ENCODE peak calls at places on chromosomes 11 and 22, in eight cellular contexts. A is fibroblast of lung, V is mammary epithelial cell, N is neural progenitor cell, O is HCT116, H is IMR-90, C is MM.1S, W is colonic mucosa. J is an unnamed sample. For H3K36me3, the result is how much of the 10 kb centered on the place peaks cover.

GRCh38 chr22:38267086-38267485 is 5.7 kb downstream of the TMEM184B start:
- DNase-seq in A (no peak), V (no peak), N (no peak), O (no peak), H (peak), C (no peak), W (no peak), J (no peak)

GRCh38 chr22:30865656-30866055 is 102.9 kb downstream of the MORC2 start:
- DNase-seq in A (no peak), V (no peak), N (no peak), O (no peak), H (no peak), C (no peak), W (no peak), J (no peak)

GRCh38 chr11:115244758-115245157 is 259.5 kb downstream of the CADM1 start:
- DNase-seq in A (no peak), V (no peak), N (no peak), O (no peak), H (peak), C (no peak), W (no peak), J (no peak)

GRCh38 chr22:44819966-44820631 is 67.7 kb downstream of the ARHGAP8 start:
- DNase-seq in A (no peak), V (no peak), N (no peak), O (no peak), H (no peak), C (no peak), W (no peak), J (peak)

GRCh38 chr11:9090488-9091043 is 833 bp downstream of the SCUBE2 start:
- DNase-seq in A (no peak), V (no peak), N (peak), O (no peak), H (no peak), C (no peak), W (no peak), J (no peak)

GRCh38 chr22:40889116-40889515 is 27.2 kb upstream of the DNAJB7 start:
- DNase-seq in A (no peak), V (peak), N (no peak), O (no peak), H (no peak), C (no peak), W (no peak), J (no peak)

GRCh38 chr22:33347002-33347401 is 288.8 kb upstream of the SYN3 start:
- DNase-seq in A (no peak), V (no peak), N (no peak), O (no peak), H (no peak), C (no peak), W (no peak), J (no peak)

GRCh38 chr11:8694137-8694536 is 11.5 kb downstream of the RPL27A start:
- DNase-seq in A (no peak), V (no peak), N (no peak), O (no peak), H (no peak), C (no peak), W (no peak), J (peak)

GRCh38 chr22:18057568-18058209 is 20.1 kb upstream of the PEX26 start:
- DNase-seq in A (peak), V (peak), N (no peak), O (peak), H (peak), C (peak), W (peak), J (no peak)

GRCh38 chr22:33597274-33597985 is 322.8 kb downstream of the LARGE1 start:
- DNase-seq in A (no peak), V (peak), N (peak), O (no peak), H (no peak), C (no peak), W (no peak), J (no peak)

GRCh38 chr22:41310336-41310735 is 9.0 kb downstream of the ZC3H7B start:
- DNase-seq in A (no peak), V (no peak), N (no peak), O (no peak), H (no peak), C (no peak), W (no peak), J (no peak)

GRCh38 chr22:24590596-24591173 is 2.2 kb downstream of the LRRC75B start:
- DNase-seq in A (no peak), V (no peak), N (no peak), O (no peak), H (no peak), C (no peak), W (no peak), J (no peak)

GRCh38 chr22:24592846-24593809 is at the start of gene LRRC75B:
- DNase-seq in A (peak), V (peak), N (peak), O (peak), H (peak), C (peak), W (peak), J (peak)

GRCh38 chr22:24591286-24591830 is 1.5 kb downstream of the LRRC75B start:
- DNase-seq in A (no peak), V (no peak), N (no peak), O (no peak), H (no peak), C (no peak), W (no peak), J (no peak)

GRCh38 chr22:24593810-24594568 is 1.1 kb upstream of the LRRC75B start:
- DNase-seq in A (no peak), V (no peak), N (no peak), O (no peak), H (no peak), C (no peak), W (peak), J (peak)

DNA sequence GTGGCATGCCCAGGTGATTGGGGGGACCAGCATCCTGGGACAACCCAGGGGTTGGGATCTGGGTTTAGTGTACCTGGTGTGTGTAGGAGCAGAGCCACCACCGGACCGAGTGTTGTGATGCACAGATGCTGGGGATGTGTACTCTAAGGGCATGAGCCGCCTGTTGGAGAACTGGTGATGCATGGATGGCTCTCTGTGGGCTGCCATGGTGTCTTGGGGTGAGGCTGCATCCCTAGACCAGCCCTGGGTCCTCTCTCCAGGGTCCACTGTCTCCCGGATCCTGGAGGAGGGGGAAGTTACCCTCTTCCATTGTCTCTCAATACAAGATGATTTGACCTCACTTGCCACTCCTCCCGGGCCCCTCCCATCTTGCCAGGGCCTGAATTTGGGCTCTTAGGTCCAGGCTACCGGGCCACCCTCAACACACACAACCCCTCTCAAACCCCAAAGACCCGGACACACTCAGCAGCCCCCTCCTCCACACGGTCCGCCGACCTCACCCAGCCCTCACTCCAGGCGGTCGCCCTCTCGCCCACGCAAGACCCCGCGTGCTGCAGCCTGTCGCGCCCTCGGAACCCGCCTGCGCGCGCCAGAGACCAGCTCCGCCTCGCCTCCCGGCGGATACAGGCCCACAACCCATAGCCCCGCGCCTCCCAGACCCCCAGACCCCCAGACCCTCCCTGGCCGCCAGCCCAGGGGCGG is 578 bp downstream of the LRRC75B start:
- DNase-seq in A (peak), V (no peak), N (peak), O (no peak), H (no peak), C (no peak), W (no peak), J (peak)
- H3K9ac ChIP-seq in A (peak), V (peak), N (peak), O (peak), H (peak), C (no peak), W (peak), J (no peak)

DNA sequence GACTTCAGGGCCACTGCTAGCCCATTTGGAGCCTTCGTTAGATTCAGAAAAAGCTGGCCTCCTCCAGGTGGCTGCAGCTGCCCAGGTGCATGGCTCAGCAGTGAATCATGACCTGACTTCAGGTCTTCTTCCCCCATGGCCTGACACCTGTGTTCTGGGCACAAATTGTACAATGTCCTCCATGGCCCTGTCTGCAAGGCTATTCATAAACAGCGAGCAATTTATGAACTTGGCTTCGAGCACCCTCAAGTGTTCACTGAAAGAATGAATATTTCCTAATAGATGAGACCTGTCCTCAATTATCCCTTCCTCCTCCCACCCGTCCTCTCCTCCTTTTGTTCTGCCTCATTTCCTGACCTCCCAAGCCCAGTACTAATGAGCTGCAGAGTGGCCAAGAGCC is 12.2 kb upstream of the VPS37C start:
- DNase-seq in A (no peak), V (peak), N (no peak), O (no peak), H (peak), C (peak), W (no peak), J (no peak)
- H3K36me3 ChIP-seq in A (under half), V (under half), N (under half), O (under half), H (under half), C (under half), W (under half), J (under half)

GRCh38 chr11:11979487-11980117 is 28.8 kb downstream of the DKK3 start:
- DNase-seq in A (peak), V (no peak), N (no peak), O (no peak), H (peak), C (no peak), W (no peak), J (no peak)
- TF ChIP-seq CTCF in A (no peak), V (no peak), N (no peak), O (no peak), H (no peak), C (no peak), W (no peak), J (no peak)

GRCh38 chr11:68096962-68097361 is 24.2 kb downstream of the CHKA start:
- DNase-seq in A (no peak), V (no peak), N (no peak), O (no peak), H (no peak), C (no peak), W (no peak), J (no peak)

GRCh38 chr11:68093565-68093964 is 27.6 kb downstream of the CHKA start:
- DNase-seq in A (peak), V (no peak), N (no peak), O (no peak), H (no peak), C (no peak), W (no peak), J (no peak)

GRCh38 chr11:68099474-68100405 is 21.4 kb downstream of the CHKA start:
- DNase-seq in A (peak), V (no peak), N (no peak), O (no peak), H (no peak), C (no peak), W (peak), J (no peak)

GRCh38 chr11:68099057-68099456 is 22.1 kb downstream of the CHKA start:
- DNase-seq in A (no peak), V (no peak), N (no peak), O (no peak), H (no peak), C (no peak), W (no peak), J (no peak)
- H3K9ac ChIP-seq in A (no peak), V (no peak), N (no peak), O (no peak), H (no peak), C (no peak), W (no peak), J (no peak)

GRCh38 chr11:68542617-68543016 is 82.1 kb downstream of the PPP6R3 start:
- DNase-seq in A (peak), V (peak), N (no peak), O (no peak), H (peak), C (no peak), W (no peak), J (no peak)
- H3K36me3 ChIP-seq in A (under half), V (under half), N (under half), O (under half), H (under half), C (under half), W (under half), J (under half)

GRCh38 chr11:766106-766940 is 11.0 kb downstream of the GATD1 start:
- DNase-seq in A (no peak), V (no peak), N (no peak), O (no peak), H (no peak), C (no peak), W (no peak), J (no peak)

GRCh38 chr11:764322-765024 is 12.8 kb downstream of the GATD1 start:
- DNase-seq in A (no peak), V (no peak), N (no peak), O (no peak), H (no peak), C (no peak), W (no peak), J (peak)

GRCh38 chr11:763549-764321 is 13.6 kb downstream of the GATD1 start:
- DNase-seq in A (no peak), V (no peak), N (no peak), O (no peak), H (no peak), C (peak), W (no peak), J (peak)

GRCh38 chr11:765802-766091 is 11.5 kb downstream of the GATD1 start:
- DNase-seq in A (no peak), V (no peak), N (no peak), O (no peak), H (no peak), C (no peak), W (no peak), J (no peak)

DNA sequence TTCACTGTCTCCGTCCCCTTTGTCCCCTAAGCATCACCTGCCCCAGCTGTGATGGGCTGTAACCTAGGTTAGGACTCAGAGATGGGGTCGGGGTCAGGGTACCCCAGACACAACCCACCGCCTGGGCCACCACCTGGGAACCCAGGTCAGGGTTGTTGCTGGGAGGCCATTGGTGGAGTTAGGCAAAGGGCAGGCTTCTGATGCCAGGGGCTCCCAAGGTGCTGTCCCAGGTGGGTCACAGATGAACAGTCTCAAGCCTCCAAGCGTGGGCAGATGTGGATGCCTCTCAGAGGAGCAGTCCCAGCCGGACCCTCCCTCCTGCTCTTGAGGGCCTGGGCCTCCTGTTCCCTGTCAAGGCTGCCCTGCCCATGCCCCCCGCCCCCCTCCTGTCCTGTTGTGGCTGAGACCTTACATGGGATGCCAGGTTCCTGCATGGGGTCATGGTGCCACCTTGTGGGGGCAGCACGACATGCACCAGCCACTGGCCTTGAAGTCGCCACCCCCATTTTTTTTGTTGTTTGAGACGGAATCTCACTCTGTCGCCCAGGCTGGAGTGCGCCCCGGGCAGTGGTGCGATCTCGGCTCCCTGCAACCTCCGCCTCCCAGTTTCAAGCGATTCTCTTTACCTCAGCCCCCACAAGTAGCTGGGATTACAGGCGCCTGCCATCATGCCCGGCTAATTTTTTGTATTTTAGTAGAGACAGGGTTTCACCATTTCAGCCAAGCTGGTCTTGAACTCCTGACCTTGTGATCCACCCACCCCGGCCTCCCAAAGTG is 12.1 kb downstream of the GATD1 start:
- DNase-seq in A (peak), V (peak), N (peak), O (peak), H (peak), C (peak), W (peak), J (peak)
- TF ChIP-seq CTCF in A (peak), V (peak), N (peak), O (peak), H (peak), C (peak), W (peak), J (peak)